ENCODE peak calls at places on chromosomes 7 and 10, in four cellular contexts. Z, U, X and M are unnamed samples.

GRCh38 chr10:114714281-114714741 is 56.2 kb upstream of the ABLIM1 start:
- DNase-seq in X (peak; percentile 73), Z (peak; percentile 94), U (no peak), M (peak; percentile 56)

GRCh38 chr10:89357955-89358354 is 19.9 kb upstream of the IFIT1B start:
- DNase-seq in Z (no peak), X (no peak), U (no peak), M (no peak)

GRCh38 chr10:95406651-95407280 is 116.0 kb upstream of the PDLIM1 start:
- DNase-seq in Z (peak; percentile 91), X (peak; percentile 94), U (no peak), M (no peak)

GRCh38 chr7:47265621-47266020 is 316.3 kb downstream of the TNS3 start:
- DNase-seq in U (no peak), Z (no peak), X (no peak), M (no peak)

GRCh38 chr10:22537810-22538209 is 176.6 kb downstream of the PIP4K2A start:
- DNase-seq in X (peak; percentile 77), U (no peak), Z (no peak), M (no peak)

GRCh38 chr10:123645016-123645415 is 21.1 kb upstream of the GPR26 start:
- DNase-seq in U (no peak), Z (no peak), X (no peak), M (no peak)

GRCh38 chr7:27547401-27547800 is 115.3 kb downstream of the HIBADH start:
- DNase-seq in X (no peak), Z (no peak), U (no peak), M (peak; percentile 51)

GRCh38 chr10:132654708-132655661 is 117.4 kb downstream of the INPP5A start:
- DNase-seq in X (no peak), Z (peak; percentile 69), U (peak; percentile 57), M (no peak)

GRCh38 chr7:157932498-157933218 is 595.9 kb downstream of the DNAJB6 start:
- DNase-seq in X (no peak), U (no peak), Z (peak; percentile 59), M (no peak)

DNA sequence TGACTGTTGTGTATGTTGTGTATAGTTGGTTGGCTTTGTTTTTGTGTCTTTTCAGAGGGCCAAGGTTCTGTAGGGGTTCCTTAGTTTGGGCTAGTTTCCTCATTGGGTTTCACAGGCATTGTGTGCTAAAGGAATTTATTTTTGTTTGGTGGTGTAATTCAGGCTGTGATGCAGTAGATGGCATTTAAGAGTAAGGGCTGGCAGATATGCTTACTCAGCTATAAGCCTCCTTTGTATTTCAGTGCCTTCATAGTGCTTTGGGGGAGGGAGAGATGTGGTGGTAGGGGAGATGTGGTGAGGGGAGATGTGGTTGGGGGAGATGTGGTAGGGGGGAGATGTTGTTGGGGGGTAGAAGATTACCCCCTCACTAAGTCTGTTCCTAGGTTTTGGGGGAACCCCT is 91.7 kb downstream of the SLC25A40 start:
- DNase-seq in U (no peak), X (no peak), Z (peak; percentile 13), M (no peak)
- TF ChIP-seq CTCF in U (no peak), X (no peak), Z (peak; percentile 42), M (no peak)

GRCh38 chr7:132307465-132307864 is 268.8 kb downstream of the PLXNA4 start:
- DNase-seq in Z (no peak), X (no peak), U (no peak), M (no peak)
- TF ChIP-seq CTCF in Z (peak; percentile 31), X (no peak), U (no peak), M (no peak)

GRCh38 chr10:77377678-77378352 is 259.8 kb downstream of the KCNMA1 start:
- DNase-seq in X (no peak), U (no peak), Z (peak; percentile 44), M (no peak)
- TF ChIP-seq CTCF in X (no peak), U (no peak), Z (peak; percentile 53), M (no peak)

GRCh38 chr10:3510741-3511140 is 274.3 kb downstream of the KLF6 start:
- DNase-seq in X (no peak), Z (no peak), U (no peak), M (no peak)

GRCh38 chr10:3511483-3511882 is 273.5 kb downstream of the KLF6 start:
- DNase-seq in U (no peak), Z (no peak), X (no peak), M (no peak)

GRCh38 chr10:3514691-3515090 is 270.3 kb downstream of the KLF6 start:
- DNase-seq in U (no peak), Z (no peak), X (no peak), M (no peak)

GRCh38 chr10:3509355-3509754 is 275.7 kb downstream of the KLF6 start:
- DNase-seq in X (no peak), Z (no peak), U (no peak), M (no peak)

DNA sequence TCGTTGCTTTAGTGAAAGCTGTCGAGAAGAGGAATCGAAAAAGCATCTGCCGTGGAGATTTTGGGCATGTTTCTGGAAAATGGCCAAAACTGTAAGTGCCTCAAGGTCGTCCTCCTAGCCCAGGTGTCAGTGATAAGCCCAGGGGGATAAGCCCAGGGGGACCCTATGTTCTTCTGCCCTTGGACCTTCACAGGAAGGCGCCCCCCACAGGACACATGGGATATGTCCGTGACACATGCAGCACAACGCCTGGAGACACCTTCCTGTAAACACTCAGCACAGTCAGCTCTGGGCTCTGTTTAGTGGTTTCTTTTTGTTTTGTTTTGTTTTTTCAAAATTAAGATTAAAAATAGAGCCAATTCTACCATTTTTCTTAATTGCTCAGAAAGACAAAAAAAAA is 272.7 kb downstream of the KLF6 start:
- DNase-seq in U (no peak), X (no peak), Z (no peak), M (no peak)
- TF ChIP-seq CTCF in U (no peak), X (no peak), Z (peak; percentile 26), M (no peak)

GRCh38 chr10:92181575-92181974 is 109.3 kb downstream of the CPEB3 start:
- DNase-seq in X (no peak), Z (peak; percentile 9), U (no peak), M (no peak)
- TF ChIP-seq CTCF in X (no peak), Z (peak; percentile 44), U (no peak), M (peak; percentile 17)

GRCh38 chr10:126160971-126161630 is 227.2 kb downstream of the ADAM12 start:
- DNase-seq in X (no peak), Z (peak; percentile 22), U (no peak), M (no peak)
- TF ChIP-seq CTCF in X (no peak), Z (peak; percentile 50), U (no peak), M (no peak)

DNA sequence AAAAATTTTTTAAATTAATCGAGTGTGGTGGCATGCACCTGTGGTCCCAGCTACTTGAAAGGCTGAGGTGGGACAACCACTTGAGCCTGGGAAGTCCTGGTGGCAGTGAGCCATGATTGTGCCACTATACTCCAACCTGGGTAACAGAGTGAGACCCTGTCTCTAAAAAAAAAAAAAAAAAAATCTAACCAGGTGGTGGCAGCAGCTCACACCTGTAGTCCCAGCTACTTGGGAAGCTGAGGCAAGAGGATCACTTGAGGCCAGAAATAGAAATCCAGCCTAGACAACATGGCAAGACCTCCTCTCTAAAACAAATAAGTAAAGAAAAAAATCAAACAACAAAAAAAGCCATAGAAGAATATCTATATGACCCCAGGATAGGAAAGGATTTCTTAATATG is 3.6 kb upstream of the MYOF start:
- DNase-seq in Z (no peak), U (no peak), X (no peak), M (no peak)
- TF ChIP-seq CTCF in Z (no peak), U (no peak), X (no peak), M (no peak)

DNA sequence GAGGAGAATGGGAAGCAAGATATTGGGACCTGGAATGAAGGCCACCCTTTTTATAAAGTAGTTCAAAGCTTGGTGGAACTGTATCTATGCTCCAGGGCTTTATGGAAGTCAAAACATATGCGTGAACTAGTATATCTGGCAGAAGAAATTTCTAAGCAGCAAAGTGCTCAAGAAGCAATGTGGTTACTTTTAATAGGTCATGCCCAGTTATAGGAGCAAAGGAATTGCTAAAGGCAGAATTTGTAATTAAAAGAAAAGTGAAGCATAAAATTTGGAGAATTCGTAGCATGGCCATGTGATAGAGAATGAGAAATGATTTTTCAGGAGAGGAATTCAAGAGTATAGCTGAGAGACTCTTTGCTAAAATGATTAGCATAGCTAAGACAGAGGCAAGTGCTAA is 1110.4 kb downstream of the XPNPEP1 start:
- DNase-seq in X (no peak), Z (no peak), U (no peak), M (no peak)
- TF ChIP-seq CTCF in X (no peak), Z (no peak), U (no peak), M (no peak)